ENCODE peak calls at places on chromosome 15, in seven cellular contexts. F is PC-3, K is psoas muscle, X is ovary, L is heart right ventricle, C is adrenal gland, I is A549. U is an unnamed sample. For H3K4me1 and H3K9me3, the result is how much of the 10 kb centered on the place peaks cover.

GRCh38 chr15:27249723-27250160 is 278.8 kb downstream of the GABRG3 start:
- DNase-seq in I (no peak), L (no peak), C (no peak), F (no peak), K (no peak), X (no peak), U (no peak)

GRCh38 chr15:59686389-59686788 is 2.7 kb downstream of the BNIP2 start:
- DNase-seq in L (no peak), I (no peak), C (no peak), X (no peak), F (no peak), K (no peak), U (no peak)

GRCh38 chr15:77409259-77410156 is 10.4 kb downstream of the PEAK1 start:
- DNase-seq in I (no peak), K (no peak), X (no peak), C (no peak), F (no peak), L (no peak), U (no peak)

GRCh38 chr15:22786868-22787698 is 639 bp downstream of the NIPA1 start:
- DNase-seq in K (no peak), X (no peak), C (peak), L (peak), I (peak), F (peak), U (no peak)

GRCh38 chr15:49964071-49964470 is 155.0 kb downstream of the ATP8B4 start:
- DNase-seq in F (no peak), K (no peak), L (no peak), C (no peak), I (no peak), X (no peak), U (no peak)

GRCh38 chr15:32651229-32651837 is 9.8 kb downstream of the SCG5 start:
- DNase-seq in I (peak), X (no peak), K (peak), F (peak), L (no peak), C (peak), U (peak)

GRCh38 chr15:76973362-76973743 is 21.6 kb upstream of the PSTPIP1 start:
- DNase-seq in F (peak), X (no peak), I (no peak), C (no peak), K (peak), L (no peak), U (peak)

GRCh38 chr15:57364282-57365007 is 11.9 kb upstream of the CGNL1 start:
- DNase-seq in K (no peak), F (no peak), C (no peak), X (no peak), I (no peak), L (no peak), U (no peak)

GRCh38 chr15:75694241-75695182 is 18.1 kb downstream of the CSPG4 start:
- DNase-seq in F (peak), X (peak), C (peak), K (peak), I (peak), L (peak), U (no peak)

GRCh38 chr15:72342385-72342784 is 22.4 kb upstream of the CELF6 start:
- DNase-seq in L (no peak), X (no peak), I (no peak), C (no peak), F (peak), K (peak), U (peak)

GRCh38 chr15:85404922-85405293 is 24.5 kb downstream of the AKAP13 start:
- DNase-seq in I (no peak), X (no peak), L (no peak), K (no peak), F (peak), C (no peak), U (no peak)

GRCh38 chr15:38863381-38863780 is 298.8 kb upstream of the RASGRP1 start:
- DNase-seq in F (no peak), C (no peak), I (no peak), X (no peak), K (no peak), L (no peak), U (no peak)

GRCh38 chr15:72402726-72403125 is 4.6 kb downstream of the TMEM202 start:
- DNase-seq in I (no peak), L (no peak), X (no peak), K (no peak), C (no peak), F (no peak), U (no peak)

GRCh38 chr15:65421360-65422215 is 1.2 kb downstream of the IGDCC4 start:
- DNase-seq in I (no peak), C (peak), L (peak), K (peak), X (peak), F (peak), U (peak)
- H3K4me3 ChIP-seq in I (peak), C (peak), L (peak), K (peak), X (peak), F (peak), U (peak)

GRCh38 chr15:66705277-66705927 is 3.4 kb downstream of the SMAD6 start:
- DNase-seq in C (no peak), X (no peak), K (no peak), I (no peak), L (no peak), F (no peak), U (no peak)

GRCh38 chr15:66706840-66707239 is 4.8 kb downstream of the SMAD6 start:
- DNase-seq in X (no peak), C (no peak), K (no peak), L (no peak), I (no peak), F (no peak), U (no peak)

GRCh38 chr15:66706225-66706732 is 4.2 kb downstream of the SMAD6 start:
- DNase-seq in K (no peak), L (peak), F (no peak), X (peak), I (no peak), C (no peak), U (no peak)

GRCh38 chr15:66708389-66708788 is 6.4 kb downstream of the SMAD6 start:
- DNase-seq in X (no peak), K (no peak), L (no peak), I (no peak), F (no peak), C (no peak), U (no peak)

DNA sequence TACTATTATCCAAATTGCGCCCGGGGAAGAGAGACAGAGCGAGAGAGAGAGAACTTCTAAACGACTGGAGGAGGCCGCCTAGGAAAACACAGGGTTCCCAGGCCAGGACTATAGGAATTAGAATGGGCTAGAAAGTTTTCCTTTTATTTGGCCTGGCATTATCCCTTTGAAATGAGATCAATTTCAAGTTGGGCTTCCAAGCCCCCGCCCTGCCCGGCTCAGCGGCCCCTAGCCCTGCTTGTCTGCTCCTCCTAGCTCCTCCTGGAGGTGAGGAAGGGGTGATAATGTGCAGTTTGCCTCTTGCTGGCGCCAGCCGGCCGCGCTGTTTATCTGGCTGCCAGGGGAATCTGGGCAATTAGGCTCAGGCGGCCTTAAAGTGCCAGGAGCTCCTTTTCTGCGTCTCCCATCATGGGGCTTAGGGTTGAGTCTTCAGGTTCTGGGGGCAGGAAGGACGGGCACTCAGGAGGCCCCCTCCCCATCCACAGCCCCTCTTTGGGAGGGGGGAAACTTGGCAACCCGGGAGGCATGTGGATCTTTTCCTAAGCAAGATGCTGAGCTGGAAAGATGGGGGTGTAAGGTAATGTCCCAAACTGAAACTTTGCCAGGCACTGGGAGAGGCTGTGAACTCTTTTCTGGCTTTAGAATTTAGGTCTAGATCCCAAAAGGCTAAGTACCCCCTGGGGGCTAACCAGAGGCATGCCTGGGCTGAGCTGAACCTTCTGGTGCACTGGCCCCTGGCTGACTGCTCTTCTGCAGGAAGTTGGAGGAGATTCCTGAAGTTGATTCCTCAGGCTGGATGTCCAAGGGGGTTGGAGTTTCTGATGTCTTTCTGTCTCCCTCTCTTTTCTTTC is 5.5 kb downstream of the SMAD6 start:
- DNase-seq in L (peak), X (peak), K (no peak), C (no peak), F (no peak), I (peak), U (no peak)
- H3K4me1 ChIP-seq in L (under half), X (under half), K (under half), C (under half), F (under half), I (half or more), U (under half)

GRCh38 chr15:25418202-25418601 is 20.6 kb downstream of the UBE3A start:
- DNase-seq in L (no peak), C (no peak), I (no peak), X (no peak), F (no peak), K (no peak), U (no peak)

GRCh38 chr15:25417604-25418003 is 21.2 kb downstream of the UBE3A start:
- DNase-seq in K (no peak), X (no peak), C (no peak), F (no peak), L (no peak), I (no peak), U (no peak)

GRCh38 chr15:25416693-25417092 is 22.1 kb downstream of the UBE3A start:
- DNase-seq in L (no peak), X (no peak), F (no peak), K (no peak), I (no peak), C (peak), U (no peak)

GRCh38 chr15:25415707-25416106 is 23.1 kb downstream of the UBE3A start:
- DNase-seq in X (no peak), K (no peak), F (no peak), C (no peak), L (no peak), I (no peak), U (no peak)

GRCh38 chr15:25415217-25415616 is 23.6 kb downstream of the UBE3A start:
- DNase-seq in L (no peak), K (no peak), X (no peak), F (no peak), C (no peak), I (no peak), U (no peak)
- H3K9me3 ChIP-seq in L (under half), K (under half), X (under half), F (under half), C (under half), I (under half), U (under half)

GRCh38 chr15:71096676-71097075 is 18.6 kb upstream of the THSD4 start:
- DNase-seq in I (no peak), F (peak), L (no peak), C (no peak), X (no peak), K (no peak), U (no peak)
- H3K4me3 ChIP-seq in I (no peak), F (no peak), L (no peak), C (no peak), X (no peak), K (no peak), U (no peak)

GRCh38 chr15:83558146-83558545 is 95.8 kb upstream of the ADAMTSL3 start:
- DNase-seq in C (no peak), L (no peak), X (no peak), F (no peak), I (no peak), K (no peak), U (no peak)

GRCh38 chr15:83554558-83554957 is 99.4 kb upstream of the ADAMTSL3 start:
- DNase-seq in K (no peak), F (no peak), X (no peak), L (no peak), C (no peak), I (no peak), U (no peak)

GRCh38 chr15:83556068-83556467 is 97.9 kb upstream of the ADAMTSL3 start:
- DNase-seq in I (no peak), C (no peak), L (no peak), K (no peak), X (no peak), F (no peak), U (no peak)

GRCh38 chr15:83555383-83555782 is 98.5 kb upstream of the ADAMTSL3 start:
- DNase-seq in I (no peak), F (no peak), L (no peak), C (no peak), X (no peak), K (no peak), U (no peak)

GRCh38 chr15:83556754-83557153 is 97.2 kb upstream of the ADAMTSL3 start:
- DNase-seq in I (no peak), C (no peak), X (no peak), F (no peak), K (no peak), L (no peak), U (no peak)
- H3K4me1 ChIP-seq in I (under half), C (under half), X (under half), F (under half), K (under half), L (under half), U (under half)

GRCh38 chr15:79919749-79920511 is 23.1 kb upstream of the MTHFS start:
- DNase-seq in K (no peak), L (no peak), C (no peak), X (no peak), F (no peak), I (no peak), U (no peak)
- H3K9me3 ChIP-seq in K (half or more), L (under half), C (under half), X (under half), F (under half), I (half or more), U (under half)

DNA sequence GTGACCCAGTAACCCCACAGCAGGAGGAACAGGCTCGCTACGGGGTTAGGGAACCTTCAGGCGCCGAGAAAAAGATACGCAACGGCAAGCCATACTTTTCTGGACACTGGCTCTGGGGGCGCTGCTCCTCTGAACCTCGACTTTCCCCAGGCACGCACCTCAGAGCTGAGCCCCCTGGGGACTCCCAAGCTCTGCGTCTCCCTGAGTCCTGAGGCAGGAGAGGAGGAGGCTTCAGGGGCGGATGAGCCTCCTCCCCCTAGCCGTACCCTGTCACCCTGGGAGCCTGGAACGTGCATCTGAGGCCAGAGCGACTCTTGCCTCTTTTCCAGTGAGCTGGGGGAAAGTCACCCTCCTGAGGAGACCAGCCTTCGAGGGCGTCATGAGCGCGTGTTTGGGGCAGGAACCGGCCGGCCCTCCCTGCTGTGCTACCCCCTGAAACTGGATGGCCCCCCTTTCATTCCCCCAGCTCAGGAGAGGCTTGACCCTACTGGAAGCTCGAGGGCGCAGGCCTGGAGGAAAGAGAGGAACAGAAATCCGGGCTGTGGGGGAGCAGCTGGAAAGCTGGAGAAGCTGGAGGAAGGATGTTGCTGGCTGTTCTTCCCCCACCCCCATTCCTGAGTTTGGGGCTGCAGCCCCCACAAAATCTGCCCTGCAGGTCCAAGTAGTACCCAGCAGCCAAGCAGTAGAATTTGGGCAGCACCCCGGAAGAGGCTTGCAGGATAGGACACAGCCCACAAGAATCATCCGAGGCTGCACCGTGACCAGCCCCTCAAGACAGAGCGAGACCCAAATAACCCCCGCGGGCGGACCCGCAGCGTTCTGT is 25.1 kb upstream of the POLG start:
- DNase-seq in X (no peak), L (no peak), C (no peak), K (no peak), I (no peak), F (no peak), U (no peak)
- H3K4me3 ChIP-seq in X (no peak), L (no peak), C (no peak), K (peak), I (peak), F (no peak), U (no peak)

DNA sequence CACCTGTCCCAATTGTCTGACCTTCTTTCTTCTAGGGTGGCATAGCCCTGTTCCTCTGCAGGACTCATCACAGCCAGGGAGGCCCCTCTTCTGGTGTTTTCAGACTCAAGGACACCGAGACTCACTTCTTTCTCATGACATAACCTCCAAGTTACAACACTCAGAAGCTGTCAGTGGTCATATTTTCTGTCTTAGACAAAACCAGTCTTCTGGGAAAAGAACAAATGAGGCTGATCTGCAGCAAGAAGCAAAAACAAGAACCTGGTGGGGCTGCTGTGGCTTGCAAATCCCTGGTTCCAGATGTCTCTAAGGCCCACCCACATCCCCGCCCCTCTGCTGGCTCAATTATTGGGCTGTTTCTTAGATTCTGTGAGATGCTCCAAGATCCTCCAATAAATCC is 16.6 kb upstream of the LOXL1 start:
- DNase-seq in L (no peak), C (no peak), X (no peak), K (peak), I (no peak), F (no peak), U (no peak)
- H3K4me1 ChIP-seq in L (under half), C (under half), X (under half), K (under half), I (under half), F (under half), U (under half)

GRCh38 chr15:25207369-25207768 is 231.5 kb downstream of the UBE3A start:
- DNase-seq in K (no peak), I (no peak), X (no peak), L (no peak), F (no peak), C (no peak), U (no peak)

DNA sequence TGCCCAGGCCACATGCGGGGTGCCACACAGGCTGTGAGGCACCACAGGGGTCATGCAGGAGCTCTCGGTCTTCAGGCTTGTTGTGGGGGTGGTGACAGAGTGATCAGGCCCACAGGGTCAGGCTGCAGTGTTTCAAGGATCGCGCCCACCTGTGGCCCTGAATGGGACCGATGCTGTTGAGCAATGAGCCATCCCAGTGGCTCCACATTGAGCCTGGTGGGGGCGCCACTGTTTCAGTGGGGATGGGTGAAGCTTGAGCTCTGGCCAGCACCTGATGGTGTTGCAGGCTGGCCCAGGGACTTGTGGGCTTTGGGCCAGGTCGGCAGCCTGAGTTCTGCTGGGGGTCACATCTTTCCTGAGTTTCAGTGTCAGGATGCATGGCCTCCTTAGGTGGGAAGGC is 230.1 kb downstream of the UBE3A start:
- DNase-seq in K (no peak), F (no peak), X (no peak), L (no peak), C (no peak), I (no peak), U (no peak)
- H3K9me3 ChIP-seq in K (under half), F (under half), X (under half), L (under half), C (under half), I (under half), U (under half)